ENCODE peak calls at places on chromosomes 12 and 14, in seven cellular contexts. H is adrenal gland, X is heart left ventricle, W is right lobe of liver, I is fibroblast of pulmonary artery, E is AG10803, D is choroid plexus epithelial cell. K is an unnamed sample.

GRCh38 chr12:111455448-111456320 is 50.0 kb downstream of the SH2B3 start:
- DNase-seq in H (no peak), X (no peak), W (peak), I (peak), E (peak), D (peak), K (no peak)

GRCh38 chr12:117125275-117125613 is 26.0 kb upstream of the TESC start:
- DNase-seq in H (no peak), X (no peak), W (no peak), I (no peak), E (no peak), D (no peak), K (no peak)

GRCh38 chr12:53232641-53233538 is 881 bp upstream of the RARG start:
- DNase-seq in H (peak), X (peak), W (no peak), I (no peak), E (peak), D (no peak), K (no peak)

GRCh38 chr12:42410345-42410744 is 84.4 kb downstream of the PPHLN1 start:
- DNase-seq in H (no peak), X (no peak), W (no peak), I (no peak), E (no peak), D (peak), K (no peak)

GRCh38 chr12:91565246-91565645 is 382.6 kb upstream of the DCN start:
- DNase-seq in H (no peak), X (no peak), W (no peak), I (peak), E (peak), D (peak), K (no peak)

GRCh38 chr12:90262261-90262660 is 553.6 kb upstream of the ATP2B1 start:
- DNase-seq in H (no peak), X (no peak), W (no peak), I (no peak), E (peak), D (peak), K (no peak)

GRCh38 chr14:34053666-34054065 is 102.8 kb upstream of the EGLN3 start:
- DNase-seq in H (no peak), X (peak), W (no peak), I (peak), E (peak), D (no peak), K (no peak)

GRCh38 chr14:31932675-31933074 is 144.4 kb upstream of the ARHGAP5 start:
- DNase-seq in H (no peak), X (no peak), W (no peak), I (no peak), E (no peak), D (no peak), K (no peak)

GRCh38 chr12:6764011-6764828 is 1.9 kb upstream of the PTMS start:
- DNase-seq in H (peak), X (peak), W (peak), I (peak), E (peak), D (peak), K (peak)

GRCh38 chr12:93050026-93050747 is 121.1 kb upstream of the EEA1 start:
- DNase-seq in H (no peak), X (no peak), W (no peak), I (peak), E (peak), D (peak), K (no peak)

GRCh38 chr12:26694402-26694801 is 138.6 kb downstream of the ITPR2 start:
- DNase-seq in H (no peak), X (no peak), W (no peak), I (no peak), E (no peak), D (no peak), K (no peak)

GRCh38 chr12:101855364-101855884 is 22.0 kb upstream of the DRAM1 start:
- DNase-seq in H (no peak), X (no peak), W (no peak), I (peak), E (peak), D (peak), K (no peak)

DNA sequence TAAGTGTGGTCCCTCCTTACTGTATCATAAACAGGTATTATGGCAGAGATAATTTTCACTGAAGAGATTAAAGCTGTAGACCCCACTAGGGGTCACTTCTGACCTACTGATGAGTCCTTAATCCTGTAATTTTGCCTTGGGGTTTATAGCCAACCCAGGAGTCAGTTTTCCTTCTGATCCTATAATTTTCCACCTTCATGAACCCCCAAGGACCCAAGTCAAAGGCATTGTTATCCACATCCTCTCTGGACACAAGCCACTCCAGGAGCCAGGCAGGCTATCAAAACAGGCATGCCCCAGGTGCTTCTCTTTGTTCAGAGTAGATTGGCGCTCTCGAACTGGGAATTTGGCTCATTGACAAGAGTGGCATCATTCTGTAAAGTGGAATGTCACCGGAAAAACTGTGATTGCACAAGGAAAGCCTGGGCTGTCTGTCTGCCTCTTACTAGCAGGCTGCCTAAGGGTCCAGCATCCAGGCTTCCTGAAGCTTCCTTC is 1523.3 kb upstream of the FLRT2 start:
- DNase-seq in H (peak), X (no peak), W (no peak), I (peak), E (no peak), D (peak), K (no peak)
- TF ChIP-seq CTCF in H (no peak), X (no peak), W (no peak), I (peak), E (no peak), D (peak), K (no peak)

GRCh38 chr12:56304276-56304675 is 4.1 kb upstream of the CS start:
- DNase-seq in H (no peak), X (no peak), W (no peak), I (no peak), E (no peak), D (no peak), K (no peak)

GRCh38 chr12:56299308-56299852 is 750 bp downstream of the CS start:
- DNase-seq in H (peak), X (no peak), W (no peak), I (no peak), E (no peak), D (no peak), K (no peak)

GRCh38 chr12:56299853-56300643 is at the start of gene CS:
- DNase-seq in H (peak), X (peak), W (peak), I (peak), E (peak), D (peak), K (peak)

GRCh38 chr12:56298828-56299227 is 1.3 kb downstream of the CS start:
- DNase-seq in H (no peak), X (no peak), W (no peak), I (no peak), E (no peak), D (no peak), K (no peak)

GRCh38 chr12:56300644-56301464 is 724 bp upstream of the CS start:
- DNase-seq in H (peak), X (no peak), W (no peak), I (no peak), E (no peak), D (no peak), K (no peak)
- TF ChIP-seq CTCF in H (no peak), X (no peak), W (no peak), I (no peak), E (peak), D (no peak), K (no peak)

GRCh38 chr12:122306407-122306806 is 40.1 kb upstream of the VPS33A start:
- DNase-seq in H (peak), X (no peak), W (no peak), I (no peak), E (no peak), D (no peak), K (no peak)
- TF ChIP-seq CTCF in H (peak), X (no peak), W (peak), I (no peak), E (no peak), D (no peak), K (no peak)

GRCh38 chr14:60508707-60509437 is at the start of gene SIX6:
- DNase-seq in H (no peak), X (no peak), W (no peak), I (peak), E (peak), D (peak), K (no peak)
- TF ChIP-seq CTCF in H (no peak), X (no peak), W (no peak), I (no peak), E (no peak), D (no peak), K (no peak)

GRCh38 chr14:94819531-94819930 is 49.6 kb upstream of the GSC start:
- DNase-seq in H (no peak), X (no peak), W (no peak), I (no peak), E (no peak), D (no peak), K (no peak)

GRCh38 chr14:94821705-94822104 is 51.8 kb upstream of the GSC start:
- DNase-seq in H (no peak), X (no peak), W (no peak), I (no peak), E (no peak), D (no peak), K (no peak)

GRCh38 chr14:94816113-94816512 is 46.2 kb upstream of the GSC start:
- DNase-seq in H (no peak), X (no peak), W (no peak), I (no peak), E (peak), D (no peak), K (no peak)
- TF ChIP-seq CTCF in H (no peak), X (no peak), W (no peak), I (no peak), E (peak), D (peak), K (no peak)

DNA sequence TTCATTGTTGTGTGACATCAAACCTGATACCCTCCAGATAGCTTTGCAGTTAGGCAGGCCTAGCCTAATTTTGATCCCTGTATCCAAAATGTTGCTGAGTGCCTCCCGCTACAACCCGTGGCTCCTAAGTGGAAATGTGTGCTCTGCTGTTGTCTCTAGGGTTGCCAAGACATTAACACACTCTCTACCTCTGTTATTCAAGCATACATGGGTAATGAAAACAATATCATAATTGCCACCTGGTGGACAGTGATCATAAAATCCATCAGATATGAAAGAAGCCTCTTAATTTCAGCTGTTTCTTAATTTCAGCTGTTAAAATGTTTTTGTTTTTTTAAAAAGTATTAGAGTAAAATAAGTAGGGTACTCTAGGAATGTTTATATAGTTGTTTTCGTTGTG is 93.5 kb downstream of the PLEKHA5 start:
- DNase-seq in H (no peak), X (no peak), W (no peak), I (peak), E (no peak), D (peak), K (no peak)
- TF ChIP-seq CTCF in H (peak), X (peak), W (no peak), I (peak), E (peak), D (peak), K (no peak)

GRCh38 chr14:76264384-76264783 is 111.6 kb upstream of the ESRRB start:
- DNase-seq in H (no peak), X (no peak), W (no peak), I (no peak), E (no peak), D (no peak), K (no peak)

GRCh38 chr14:76268013-76268376 is 107.9 kb upstream of the ESRRB start:
- DNase-seq in H (no peak), X (no peak), W (no peak), I (no peak), E (no peak), D (no peak), K (no peak)

GRCh38 chr14:76271371-76271770 is 104.6 kb upstream of the ESRRB start:
- DNase-seq in H (no peak), X (no peak), W (no peak), I (no peak), E (no peak), D (no peak), K (no peak)

GRCh38 chr14:76268700-76269099 is 107.2 kb upstream of the ESRRB start:
- DNase-seq in H (no peak), X (no peak), W (no peak), I (no peak), E (no peak), D (no peak), K (no peak)

GRCh38 chr14:76267322-76268012 is 108.5 kb upstream of the ESRRB start:
- DNase-seq in H (peak), X (peak), W (peak), I (peak), E (peak), D (peak), K (peak)
- TF ChIP-seq CTCF in H (no peak), X (no peak), W (no peak), I (peak), E (peak), D (peak), K (no peak)

DNA sequence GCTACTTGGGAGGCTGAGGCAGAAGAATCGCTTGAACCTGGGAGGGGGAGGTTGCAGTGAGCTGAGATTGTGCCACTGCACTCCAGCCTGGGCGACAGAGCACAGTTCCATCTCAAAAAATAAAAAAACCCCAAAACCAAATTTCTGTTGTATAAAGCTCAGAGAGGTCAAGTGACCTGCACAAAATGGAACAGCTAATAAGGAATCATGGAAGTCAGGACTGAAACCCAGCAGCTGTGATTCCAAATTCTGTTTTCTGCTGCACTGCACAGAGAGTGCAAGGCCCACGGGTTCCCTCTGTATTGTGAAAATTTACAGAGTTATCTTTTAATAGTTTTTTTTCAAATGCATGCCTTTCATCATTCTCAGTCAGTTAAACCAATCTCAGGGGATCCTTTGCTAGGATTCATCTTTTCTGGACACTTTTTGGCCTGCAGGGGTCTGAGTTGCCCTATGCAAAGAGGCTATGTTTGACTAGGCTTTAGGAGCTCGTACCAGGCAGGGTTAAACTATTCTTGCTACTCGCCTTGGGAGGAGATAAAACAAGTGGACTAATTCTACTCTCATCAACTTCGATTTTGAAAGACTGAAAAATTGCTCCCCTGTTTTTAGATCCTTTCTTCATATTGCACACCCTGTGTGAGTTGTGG is 26.1 kb upstream of the AACS start:
- DNase-seq in H (no peak), X (no peak), W (no peak), I (no peak), E (no peak), D (peak), K (no peak)
- TF ChIP-seq CTCF in H (no peak), X (no peak), W (no peak), I (no peak), E (peak), D (peak), K (no peak)

GRCh38 chr14:37712976-37713431 is 117.6 kb downstream of the TTC6 start:
- DNase-seq in H (no peak), X (no peak), W (no peak), I (no peak), E (no peak), D (no peak), K (no peak)

GRCh38 chr14:37707716-37708115 is 112.3 kb downstream of the TTC6 start:
- DNase-seq in H (no peak), X (no peak), W (no peak), I (no peak), E (no peak), D (no peak), K (no peak)

GRCh38 chr14:37711499-37712475 is 116.4 kb downstream of the TTC6 start:
- DNase-seq in H (no peak), X (no peak), W (no peak), I (no peak), E (no peak), D (peak), K (no peak)

GRCh38 chr14:37708481-37708880 is 113.1 kb downstream of the TTC6 start:
- DNase-seq in H (no peak), X (no peak), W (no peak), I (no peak), E (peak), D (peak), K (no peak)

GRCh38 chr14:37709419-37710195 is 114.2 kb downstream of the TTC6 start:
- DNase-seq in H (no peak), X (no peak), W (no peak), I (peak), E (peak), D (peak), K (no peak)
- TF ChIP-seq CTCF in H (peak), X (no peak), W (peak), I (peak), E (peak), D (peak), K (no peak)

K was measured in pancreas.